ENCODE peak calls at places on chromosomes 16 and 17, in nine cellular contexts. One of them, this sample, is unnamed. For H3K4me1, the result is how much of the 10 kb centered on the place peaks cover.

GRCh38 chr16:58018803-58019202 is 6.8 kb upstream of the MMP15 start:
- DNase-seq in psoas muscle: peak
- DNase-seq in heart right ventricle: no peak
- DNase-seq in thoracic aorta: no peak
- DNase-seq in endodermal cell: peak
- DNase-seq in A673: no peak
- DNase-seq in heart left ventricle: no peak
- DNase-seq in gastrocnemius medialis: no peak
- DNase-seq in pancreas: no peak
- DNase-seq in this sample: no peak

GRCh38 chr16:54430491-54431030 is 144.0 kb upstream of the IRX3 start:
- DNase-seq in A673: no peak
- DNase-seq in endodermal cell: peak
- DNase-seq in pancreas: no peak
- DNase-seq in psoas muscle: no peak
- DNase-seq in thoracic aorta: no peak
- DNase-seq in gastrocnemius medialis: no peak
- DNase-seq in heart right ventricle: no peak
- DNase-seq in heart left ventricle: no peak
- DNase-seq in this sample: no peak

GRCh38 chr16:2967211-2967631 is 1.9 kb upstream of the PAQR4 start:
- DNase-seq in A673: no peak
- DNase-seq in thoracic aorta: no peak
- DNase-seq in endodermal cell: no peak
- DNase-seq in pancreas: no peak
- DNase-seq in heart right ventricle: no peak
- DNase-seq in gastrocnemius medialis: no peak
- DNase-seq in psoas muscle: no peak
- DNase-seq in heart left ventricle: no peak
- DNase-seq in this sample: no peak

GRCh38 chr17:83053021-83053778 is 26.2 kb upstream of the METRNL start:
- DNase-seq in pancreas: peak
- DNase-seq in A673: no peak
- DNase-seq in endodermal cell: peak
- DNase-seq in heart right ventricle: no peak
- DNase-seq in heart left ventricle: no peak
- DNase-seq in gastrocnemius medialis: no peak
- DNase-seq in psoas muscle: peak
- DNase-seq in thoracic aorta: no peak
- DNase-seq in this sample: no peak

GRCh38 chr17:3963214-3964201 is 729 bp downstream of the ATP2A3 start:
- DNase-seq in psoas muscle: no peak
- DNase-seq in heart left ventricle: no peak
- DNase-seq in endodermal cell: peak
- DNase-seq in heart right ventricle: no peak
- DNase-seq in pancreas: peak
- DNase-seq in thoracic aorta: no peak
- DNase-seq in A673: no peak
- DNase-seq in gastrocnemius medialis: no peak
- DNase-seq in this sample: no peak

GRCh38 chr16:72992142-72992601 is 55.8 kb downstream of the ZFHX3 start:
- DNase-seq in A673: peak
- DNase-seq in endodermal cell: peak
- DNase-seq in pancreas: no peak
- DNase-seq in heart left ventricle: no peak
- DNase-seq in heart right ventricle: no peak
- DNase-seq in psoas muscle: no peak
- DNase-seq in gastrocnemius medialis: no peak
- DNase-seq in thoracic aorta: no peak
- DNase-seq in this sample: no peak

GRCh38 chr16:73878616-73879015 is 418.0 kb upstream of the PSMD7 start:
- DNase-seq in endodermal cell: no peak
- DNase-seq in heart left ventricle: no peak
- DNase-seq in heart right ventricle: peak
- DNase-seq in gastrocnemius medialis: no peak
- DNase-seq in thoracic aorta: no peak
- DNase-seq in pancreas: no peak
- DNase-seq in psoas muscle: no peak
- DNase-seq in A673: peak
- DNase-seq in this sample: no peak

GRCh38 chr16:83900611-83901010 is 1.7 kb downstream of the MLYCD start:
- DNase-seq in A673: no peak
- DNase-seq in pancreas: no peak
- DNase-seq in heart right ventricle: no peak
- DNase-seq in gastrocnemius medialis: no peak
- DNase-seq in psoas muscle: no peak
- DNase-seq in heart left ventricle: no peak
- DNase-seq in endodermal cell: no peak
- DNase-seq in thoracic aorta: no peak
- DNase-seq in this sample: no peak

GRCh38 chr17:69761011-69761410 is 314.0 kb upstream of the KCNJ16 start:
- DNase-seq in heart right ventricle: no peak
- DNase-seq in endodermal cell: no peak
- DNase-seq in heart left ventricle: no peak
- DNase-seq in A673: no peak
- DNase-seq in psoas muscle: no peak
- DNase-seq in gastrocnemius medialis: no peak
- DNase-seq in thoracic aorta: no peak
- DNase-seq in pancreas: no peak
- DNase-seq in this sample: no peak

GRCh38 chr17:9998060-9998459 is 93.0 kb upstream of the RCVRN start:
- DNase-seq in psoas muscle: no peak
- DNase-seq in heart left ventricle: no peak
- DNase-seq in pancreas: no peak
- DNase-seq in heart right ventricle: no peak
- DNase-seq in endodermal cell: no peak
- DNase-seq in thoracic aorta: no peak
- DNase-seq in gastrocnemius medialis: no peak
- DNase-seq in A673: no peak
- DNase-seq in this sample: no peak

GRCh38 chr17:51085150-51085805 is 35.4 kb downstream of the SPAG9 start:
- DNase-seq in gastrocnemius medialis: no peak
- DNase-seq in endodermal cell: no peak
- DNase-seq in pancreas: no peak
- DNase-seq in heart right ventricle: no peak
- DNase-seq in thoracic aorta: no peak
- DNase-seq in A673: no peak
- DNase-seq in psoas muscle: no peak
- DNase-seq in heart left ventricle: no peak
- DNase-seq in this sample: no peak

GRCh38 chr17:35372846-35373531 is 432 bp downstream of the SLFN11 start:
- DNase-seq in thoracic aorta: no peak
- DNase-seq in heart right ventricle: no peak
- DNase-seq in pancreas: peak
- DNase-seq in A673: peak
- DNase-seq in heart left ventricle: no peak
- DNase-seq in gastrocnemius medialis: no peak
- DNase-seq in endodermal cell: peak
- DNase-seq in psoas muscle: no peak
- DNase-seq in this sample: no peak

GRCh38 chr16:55898592-55898991 is 23.4 kb upstream of the CES5A start:
- DNase-seq in psoas muscle: no peak
- DNase-seq in thoracic aorta: no peak
- DNase-seq in gastrocnemius medialis: no peak
- DNase-seq in heart right ventricle: no peak
- DNase-seq in endodermal cell: no peak
- DNase-seq in heart left ventricle: no peak
- DNase-seq in A673: no peak
- DNase-seq in pancreas: no peak
- DNase-seq in this sample: no peak

GRCh38 chr16:55905651-55906050 is 30.5 kb upstream of the CES5A start:
- DNase-seq in endodermal cell: no peak
- DNase-seq in thoracic aorta: no peak
- DNase-seq in heart left ventricle: no peak
- DNase-seq in A673: no peak
- DNase-seq in pancreas: no peak
- DNase-seq in gastrocnemius medialis: no peak
- DNase-seq in psoas muscle: no peak
- DNase-seq in heart right ventricle: no peak
- DNase-seq in this sample: no peak

GRCh38 chr16:55901756-55902155 is 26.6 kb upstream of the CES5A start:
- DNase-seq in thoracic aorta: no peak
- DNase-seq in pancreas: no peak
- DNase-seq in heart right ventricle: no peak
- DNase-seq in psoas muscle: no peak
- DNase-seq in A673: no peak
- DNase-seq in heart left ventricle: no peak
- DNase-seq in gastrocnemius medialis: no peak
- DNase-seq in endodermal cell: no peak
- DNase-seq in this sample: no peak

GRCh38 chr16:55899857-55900256 is 24.7 kb upstream of the CES5A start:
- DNase-seq in endodermal cell: no peak
- DNase-seq in heart left ventricle: no peak
- DNase-seq in gastrocnemius medialis: no peak
- DNase-seq in thoracic aorta: no peak
- DNase-seq in pancreas: no peak
- DNase-seq in heart right ventricle: no peak
- DNase-seq in A673: no peak
- DNase-seq in psoas muscle: no peak
- DNase-seq in this sample: no peak

DNA sequence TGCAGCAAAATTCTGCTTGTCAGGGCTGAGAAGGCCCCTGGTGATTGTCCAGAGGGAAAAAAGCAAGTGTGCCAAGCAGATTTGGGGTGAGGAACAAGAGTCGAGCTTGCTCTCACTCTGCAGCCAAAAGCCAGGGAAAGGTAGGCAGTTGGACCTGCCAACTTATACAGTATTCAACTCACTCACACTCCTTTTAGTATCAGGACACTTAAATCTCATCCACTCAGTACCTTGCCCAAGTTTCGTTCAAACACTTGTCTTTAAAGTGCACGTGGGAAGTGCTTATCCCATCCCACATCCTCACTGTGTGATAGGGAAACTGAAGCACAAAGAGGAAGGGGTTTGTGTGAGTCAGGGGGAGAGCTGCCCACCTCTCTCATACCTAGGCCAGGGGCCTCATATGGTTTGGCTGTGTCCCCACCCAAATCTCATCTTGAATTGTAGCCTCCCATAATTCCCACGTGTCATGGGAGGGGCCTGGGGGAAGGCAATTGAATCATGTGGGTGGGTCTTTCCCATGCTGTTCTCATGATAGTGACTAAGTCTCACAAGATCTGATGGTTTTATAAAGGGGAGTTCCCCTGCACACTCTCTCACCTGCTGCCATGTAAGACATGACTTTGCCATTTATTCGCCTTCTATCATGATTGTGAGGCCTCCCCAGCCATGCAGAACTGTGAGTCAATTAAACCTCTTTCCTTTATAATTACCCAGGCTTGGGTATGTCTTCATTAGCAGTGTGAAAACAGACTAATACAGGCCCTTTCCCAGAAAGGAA is 25.6 kb upstream of the CES5A start:
- DNase-seq in A673: no peak
- DNase-seq in heart right ventricle: no peak
- DNase-seq in heart left ventricle: no peak
- DNase-seq in gastrocnemius medialis: no peak
- DNase-seq in pancreas: no peak
- DNase-seq in thoracic aorta: no peak
- DNase-seq in endodermal cell: no peak
- DNase-seq in psoas muscle: no peak
- DNase-seq in this sample: no peak
- H3K27ac ChIP-seq in A673: no peak
- H3K27ac ChIP-seq in heart right ventricle: no peak
- H3K27ac ChIP-seq in heart left ventricle: no peak
- H3K27ac ChIP-seq in gastrocnemius medialis: no peak
- H3K27ac ChIP-seq in pancreas: no peak
- H3K27ac ChIP-seq in thoracic aorta: no peak
- H3K27ac ChIP-seq in endodermal cell: no peak
- H3K27ac ChIP-seq in psoas muscle: no peak
- H3K27ac ChIP-seq in this sample: no peak

GRCh38 chr17:17089206-17089550 is 46.9 kb downstream of the MPRIP start:
- DNase-seq in gastrocnemius medialis: no peak
- DNase-seq in psoas muscle: no peak
- DNase-seq in thoracic aorta: no peak
- DNase-seq in pancreas: no peak
- DNase-seq in heart right ventricle: no peak
- DNase-seq in heart left ventricle: no peak
- DNase-seq in A673: no peak
- DNase-seq in endodermal cell: no peak
- DNase-seq in this sample: no peak

GRCh38 chr17:17089796-17090641 is 47.8 kb downstream of the MPRIP start:
- DNase-seq in pancreas: no peak
- DNase-seq in psoas muscle: no peak
- DNase-seq in endodermal cell: no peak
- DNase-seq in gastrocnemius medialis: no peak
- DNase-seq in A673: no peak
- DNase-seq in heart left ventricle: no peak
- DNase-seq in thoracic aorta: no peak
- DNase-seq in heart right ventricle: no peak
- DNase-seq in this sample: no peak

GRCh38 chr17:17090642-17091103 is 48.4 kb downstream of the MPRIP start:
- DNase-seq in thoracic aorta: no peak
- DNase-seq in heart right ventricle: no peak
- DNase-seq in gastrocnemius medialis: no peak
- DNase-seq in A673: no peak
- DNase-seq in endodermal cell: no peak
- DNase-seq in heart left ventricle: no peak
- DNase-seq in pancreas: no peak
- DNase-seq in psoas muscle: no peak
- DNase-seq in this sample: no peak

GRCh38 chr17:17091856-17092756 is 49.8 kb downstream of the MPRIP start:
- DNase-seq in gastrocnemius medialis: no peak
- DNase-seq in heart left ventricle: no peak
- DNase-seq in psoas muscle: no peak
- DNase-seq in A673: no peak
- DNase-seq in pancreas: no peak
- DNase-seq in heart right ventricle: no peak
- DNase-seq in endodermal cell: no peak
- DNase-seq in thoracic aorta: no peak
- DNase-seq in this sample: no peak

GRCh38 chr17:17091276-17091675 is 49.0 kb downstream of the MPRIP start:
- DNase-seq in thoracic aorta: no peak
- DNase-seq in pancreas: no peak
- DNase-seq in heart right ventricle: no peak
- DNase-seq in heart left ventricle: no peak
- DNase-seq in psoas muscle: no peak
- DNase-seq in A673: no peak
- DNase-seq in endodermal cell: no peak
- DNase-seq in gastrocnemius medialis: no peak
- DNase-seq in this sample: no peak
- H3K4me1 ChIP-seq in thoracic aorta: half or more
- H3K4me1 ChIP-seq in pancreas: under half
- H3K4me1 ChIP-seq in heart right ventricle: half or more
- H3K4me1 ChIP-seq in heart left ventricle: under half
- H3K4me1 ChIP-seq in psoas muscle: half or more
- H3K4me1 ChIP-seq in A673: under half
- H3K4me1 ChIP-seq in endodermal cell: under half
- H3K4me1 ChIP-seq in gastrocnemius medialis: half or more
- H3K4me1 ChIP-seq in this sample: under half

GRCh38 chr17:16506188-16506587 is 14.2 kb upstream of the LRRC75A start:
- DNase-seq in pancreas: no peak
- DNase-seq in heart left ventricle: no peak
- DNase-seq in A673: no peak
- DNase-seq in endodermal cell: peak
- DNase-seq in psoas muscle: no peak
- DNase-seq in gastrocnemius medialis: no peak
- DNase-seq in heart right ventricle: no peak
- DNase-seq in thoracic aorta: no peak
- DNase-seq in this sample: no peak
- TF ChIP-seq CTCF in pancreas: no peak
- TF ChIP-seq CTCF in heart left ventricle: no peak
- TF ChIP-seq CTCF in A673: no peak
- TF ChIP-seq CTCF in endodermal cell: peak
- TF ChIP-seq CTCF in psoas muscle: no peak
- TF ChIP-seq CTCF in gastrocnemius medialis: no peak
- TF ChIP-seq CTCF in heart right ventricle: no peak
- TF ChIP-seq CTCF in thoracic aorta: no peak
- TF ChIP-seq CTCF in this sample: no peak

GRCh38 chr17:39737331-39737760 is 392 bp upstream of the GRB7 start:
- DNase-seq in endodermal cell: no peak
- DNase-seq in psoas muscle: no peak
- DNase-seq in gastrocnemius medialis: no peak
- DNase-seq in heart left ventricle: no peak
- DNase-seq in heart right ventricle: no peak
- DNase-seq in pancreas: no peak
- DNase-seq in thoracic aorta: no peak
- DNase-seq in A673: no peak
- DNase-seq in this sample: no peak
- H3K27ac ChIP-seq in endodermal cell: no peak
- H3K27ac ChIP-seq in psoas muscle: no peak
- H3K27ac ChIP-seq in gastrocnemius medialis: no peak
- H3K27ac ChIP-seq in heart left ventricle: no peak
- H3K27ac ChIP-seq in heart right ventricle: no peak
- H3K27ac ChIP-seq in pancreas: peak
- H3K27ac ChIP-seq in thoracic aorta: no peak
- H3K27ac ChIP-seq in A673: no peak
- H3K27ac ChIP-seq in this sample: peak